ENCODE peak calls at places on chromosomes 6 and 20, in nine cellular contexts. O, P, I, C, B, F, K, U and D are unnamed samples.

GRCh38 chr20:31749223-31749622 is 10.1 kb downstream of the TPX2 start:
- DNase-seq in P (no peak), K (no peak), F (no peak), B (no peak), I (no peak), O (no peak), C (no peak), U (no peak), D (no peak)

GRCh38 chr6:125212377-125212776 is 58.8 kb downstream of the TPD52L1 start:
- DNase-seq in F (no peak), I (no peak), C (no peak), B (no peak), P (no peak), K (no peak), O (no peak), U (no peak), D (no peak)

GRCh38 chr6:22049002-22049401 is 247.8 kb downstream of the PRL start:
- DNase-seq in O (no peak), U (no peak), B (peak; percentile 32), K (peak; percentile 49), I (no peak), P (no peak), C (no peak), F (peak; percentile 46), D (no peak)

GRCh38 chr6:128492386-128492785 is 28.0 kb downstream of the PTPRK start:
- DNase-seq in I (no peak), O (peak; percentile 55), P (no peak), B (peak; percentile 90), F (peak; percentile 91), U (no peak), C (no peak), K (peak; percentile 79), D (no peak)

GRCh38 chr6:46203388-46203787 is 32.6 kb upstream of the ENPP5 start:
- DNase-seq in U (no peak), O (no peak), C (peak; percentile 9), B (no peak), I (no peak), K (no peak), F (no peak), P (no peak), D (no peak)

GRCh38 chr6:151161363-151161762 is 78.4 kb upstream of the AKAP12 start:
- DNase-seq in F (no peak), O (no peak), U (no peak), I (no peak), K (no peak), P (no peak), B (no peak), C (no peak), D (no peak)

GRCh38 chr6:17086469-17086868 is 15.4 kb upstream of the STMND1 start:
- DNase-seq in C (peak; percentile 81), I (no peak), U (peak; percentile 63), B (peak; percentile 83), P (peak; percentile 2), K (peak; percentile 67), O (peak; percentile 59), F (peak; percentile 93), D (peak; percentile 75)

GRCh38 chr6:6577736-6578135 is 10.8 kb upstream of the LY86 start:
- DNase-seq in C (no peak), F (peak; percentile 26), I (no peak), K (no peak), O (no peak), B (no peak), P (no peak), U (no peak), D (no peak)

GRCh38 chr6:152161501-152161900 is 354.0 kb downstream of the ESR1 start:
- DNase-seq in F (peak; percentile 16), C (peak; percentile 68), I (no peak), P (no peak), B (peak; percentile 78), K (peak; percentile 85), O (peak; percentile 12), U (no peak), D (no peak)

GRCh38 chr6:13733178-13733851 is 21.7 kb upstream of the RANBP9 start:
- DNase-seq in P (no peak), O (peak; percentile 68), C (peak; percentile 92), I (no peak), K (peak; percentile 86), B (peak; percentile 93), U (peak; percentile 46), F (peak; percentile 76), D (no peak)

GRCh38 chr20:49925901-49926454 is 10.2 kb upstream of the RNF114 start:
- DNase-seq in B (no peak), I (no peak), O (no peak), C (peak; percentile 14), F (no peak), P (no peak), K (no peak), U (no peak), D (no peak)

DNA sequence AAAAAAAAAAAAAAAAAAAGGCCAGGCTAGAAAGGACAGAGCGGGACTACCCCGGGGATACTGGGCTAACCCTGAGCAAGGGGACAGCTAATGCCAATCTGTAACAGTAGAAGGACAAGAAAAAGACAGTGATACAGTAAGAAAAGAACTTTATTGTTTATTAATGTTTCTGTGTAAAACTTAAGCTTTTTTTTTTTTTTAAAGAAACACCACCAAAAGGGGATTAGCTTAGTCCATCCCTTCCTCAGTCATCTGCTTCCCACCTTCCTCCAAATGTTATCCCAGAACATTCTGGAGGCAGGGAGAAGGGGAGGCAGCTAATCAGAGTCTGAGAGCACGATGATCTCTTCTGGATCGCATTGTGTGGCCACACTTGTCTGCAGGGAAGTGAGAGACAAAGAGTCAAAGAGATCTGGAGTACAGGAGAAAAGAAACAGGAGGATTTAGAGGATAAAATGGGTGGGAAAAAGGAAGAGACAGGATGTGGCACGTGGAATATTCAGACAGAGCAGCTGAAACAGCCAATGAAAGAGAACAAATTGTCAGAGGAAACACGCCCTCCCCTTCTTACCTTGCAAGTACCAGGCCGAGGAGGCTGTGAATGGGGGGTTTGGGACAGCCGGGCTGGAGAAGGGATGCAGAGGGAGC is 1.0 kb upstream of the ZBTB22 start:
- DNase-seq in O (no peak), U (no peak), C (no peak), P (no peak), B (no peak), I (no peak), K (no peak), F (no peak), D (no peak)
- H2AFZ ChIP-seq in O (no peak overlapping the region), U (no peak overlapping the region), C (peak overlapping the region; percentile 74), P (no peak overlapping the region), B (no peak overlapping the region), I (peak overlapping the region; percentile 75), K (no peak overlapping the region), F (peak overlapping the region; percentile 64), D (no peak overlapping the region)

GRCh38 chr6:158242071-158242606 is 70.1 kb upstream of the TULP4 start:
- DNase-seq in O (no peak), C (no peak), B (no peak), U (peak; percentile 21), K (no peak), P (no peak), F (no peak), I (no peak), D (no peak)
- H2AFZ ChIP-seq in O (no peak overlapping the region), C (no peak overlapping the region), B (no peak overlapping the region), U (no peak overlapping the region), K (no peak overlapping the region), P (peak overlapping the region; percentile 2), F (no peak overlapping the region), I (no peak overlapping the region), D (no peak overlapping the region)

GRCh38 chr20:884983-885952 is 30.9 kb downstream of the ANGPT4 start:
- DNase-seq in C (peak; percentile 75), K (peak; percentile 38), U (no peak), I (peak; percentile 59), F (peak; percentile 36), P (no peak), B (peak; percentile 26), O (peak; percentile 16), D (no peak)
- H2AFZ ChIP-seq in C (no peak overlapping the region), K (no peak overlapping the region), U (no peak overlapping the region), I (no peak overlapping the region), F (no peak overlapping the region), P (no peak overlapping the region), B (no peak overlapping the region), O (peak overlapping the region; percentile 17), D (no peak overlapping the region)

GRCh38 chr20:61799394-61799923 is 266.2 kb downstream of the TAF4 start:
- DNase-seq in F (no peak), U (no peak), I (no peak), O (no peak), K (no peak), P (no peak), C (no peak), B (no peak), D (no peak)

GRCh38 chr20:61798632-61799031 is 267.0 kb downstream of the TAF4 start:
- DNase-seq in U (no peak), C (no peak), B (no peak), P (no peak), K (no peak), F (no peak), I (no peak), O (no peak), D (no peak)

GRCh38 chr20:61801065-61801360 is 264.7 kb downstream of the TAF4 start:
- DNase-seq in C (no peak), K (no peak), P (no peak), U (no peak), F (no peak), B (no peak), I (no peak), O (no peak), D (no peak)

GRCh38 chr20:61800359-61801064 is 265.2 kb downstream of the TAF4 start:
- DNase-seq in U (no peak), K (no peak), I (no peak), B (no peak), F (no peak), P (no peak), O (no peak), C (no peak), D (no peak)

GRCh38 chr20:61799928-61800327 is 265.8 kb downstream of the TAF4 start:
- DNase-seq in K (no peak), F (no peak), B (no peak), U (no peak), O (no peak), P (no peak), C (no peak), I (no peak), D (no peak)
- H2AFZ ChIP-seq in K (no peak overlapping the region), F (no peak overlapping the region), B (no peak overlapping the region), U (no peak overlapping the region), O (no peak overlapping the region), P (no peak overlapping the region), C (no peak overlapping the region), I (no peak overlapping the region), D (no peak overlapping the region)

DNA sequence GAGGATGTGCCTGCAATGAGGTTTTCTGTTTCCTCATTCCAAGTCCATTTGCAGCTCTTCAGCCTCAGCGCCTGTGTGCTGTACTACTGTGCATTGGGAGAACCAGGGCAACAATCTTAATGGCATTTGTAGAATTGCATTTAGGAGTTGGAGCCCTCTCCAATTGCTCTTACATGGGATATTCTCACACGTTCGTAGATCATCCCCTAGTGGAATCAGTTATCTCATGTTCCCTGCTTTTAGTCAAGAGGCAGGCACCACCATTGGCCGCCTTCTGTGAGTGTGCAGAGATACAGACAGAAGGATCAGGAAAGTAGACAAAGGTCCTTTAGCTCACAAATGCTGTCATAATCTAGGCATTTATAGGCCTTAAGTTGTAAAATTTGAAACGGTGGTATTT is 84.2 kb upstream of the RGS17 start:
- DNase-seq in B (no peak), C (no peak), O (no peak), K (no peak), I (no peak), F (peak; percentile 4), P (no peak), U (no peak), D (no peak)
- H2AFZ ChIP-seq in B (peak overlapping the region; percentile 64), C (no peak overlapping the region), O (no peak overlapping the region), K (peak overlapping the region; percentile 49), I (no peak overlapping the region), F (no peak overlapping the region), P (no peak overlapping the region), U (no peak overlapping the region), D (no peak overlapping the region)

GRCh38 chr6:90425161-90425641 is 128.6 kb upstream of the BACH2 start:
- DNase-seq in K (no peak), C (no peak), I (no peak), P (no peak), U (no peak), B (no peak), O (no peak), F (no peak), D (no peak)
- H2AFZ ChIP-seq in K (no peak overlapping the region), C (no peak overlapping the region), I (no peak overlapping the region), P (peak overlapping the region; percentile 80), U (no peak overlapping the region), B (no peak overlapping the region), O (no peak overlapping the region), F (peak overlapping the region; percentile 24), D (no peak overlapping the region)